ENCODE peak calls at places on chromosomes 13 and 19, in eight cellular contexts. One of them, this sample, is unnamed. For H3K9me3, the result is how much of the 10 kb centered on the place peaks cover.

GRCh38 chr19:8610928-8611284 is 391 bp upstream of the ADAMTS10 start:
- DNase-seq in naive thymus-derived CD4-positive, alpha-beta T cell: no peak
- DNase-seq in gastrocnemius medialis: no peak
- DNase-seq in HAP-1: no peak
- DNase-seq in left ventricle myocardium inferior: no peak
- DNase-seq in osteoblast: no peak
- DNase-seq in CD4-positive, CD25-positive, alpha-beta regulatory T cell: no peak
- DNase-seq in suprapubic skin: no peak
- DNase-seq in this sample: no peak

GRCh38 chr13:97492684-97493371 is 58.9 kb downstream of the RAP2A start:
- DNase-seq in HAP-1: no peak
- DNase-seq in naive thymus-derived CD4-positive, alpha-beta T cell: no peak
- DNase-seq in CD4-positive, CD25-positive, alpha-beta regulatory T cell: no peak
- DNase-seq in osteoblast: no peak
- DNase-seq in left ventricle myocardium inferior: no peak
- DNase-seq in gastrocnemius medialis: no peak
- DNase-seq in suprapubic skin: no peak
- DNase-seq in this sample: no peak

GRCh38 chr19:19820774-19821315 is 705 bp downstream of the ZNF506 start:
- DNase-seq in suprapubic skin: no peak
- DNase-seq in CD4-positive, CD25-positive, alpha-beta regulatory T cell: no peak
- DNase-seq in left ventricle myocardium inferior: no peak
- DNase-seq in HAP-1: no peak
- DNase-seq in gastrocnemius medialis: no peak
- DNase-seq in naive thymus-derived CD4-positive, alpha-beta T cell: no peak
- DNase-seq in osteoblast: no peak
- DNase-seq in this sample: no peak

GRCh38 chr13:50344717-50345116 is 329.5 kb downstream of the KCNRG start:
- DNase-seq in suprapubic skin: no peak
- DNase-seq in naive thymus-derived CD4-positive, alpha-beta T cell: no peak
- DNase-seq in HAP-1: no peak
- DNase-seq in left ventricle myocardium inferior: no peak
- DNase-seq in osteoblast: no peak
- DNase-seq in gastrocnemius medialis: no peak
- DNase-seq in CD4-positive, CD25-positive, alpha-beta regulatory T cell: no peak
- DNase-seq in this sample: no peak

GRCh38 chr13:26508885-26509284 is 48.6 kb upstream of the WASF3 start:
- DNase-seq in left ventricle myocardium inferior: peak
- DNase-seq in CD4-positive, CD25-positive, alpha-beta regulatory T cell: no peak
- DNase-seq in gastrocnemius medialis: peak
- DNase-seq in HAP-1: no peak
- DNase-seq in osteoblast: peak
- DNase-seq in naive thymus-derived CD4-positive, alpha-beta T cell: no peak
- DNase-seq in suprapubic skin: peak
- DNase-seq in this sample: no peak

GRCh38 chr19:46791944-46792343 is 3.5 kb upstream of the SLC1A5 start:
- DNase-seq in left ventricle myocardium inferior: no peak
- DNase-seq in CD4-positive, CD25-positive, alpha-beta regulatory T cell: peak
- DNase-seq in HAP-1: peak
- DNase-seq in suprapubic skin: no peak
- DNase-seq in osteoblast: peak
- DNase-seq in gastrocnemius medialis: no peak
- DNase-seq in naive thymus-derived CD4-positive, alpha-beta T cell: peak
- DNase-seq in this sample: no peak

GRCh38 chr19:43628646-43629326 is 9.4 kb upstream of the ZNF428 start:
- DNase-seq in naive thymus-derived CD4-positive, alpha-beta T cell: no peak
- DNase-seq in CD4-positive, CD25-positive, alpha-beta regulatory T cell: no peak
- DNase-seq in suprapubic skin: no peak
- DNase-seq in HAP-1: no peak
- DNase-seq in gastrocnemius medialis: no peak
- DNase-seq in osteoblast: peak
- DNase-seq in left ventricle myocardium inferior: no peak
- DNase-seq in this sample: no peak

GRCh38 chr13:99617474-99618255 is 116.4 kb downstream of the TM9SF2 start:
- DNase-seq in left ventricle myocardium inferior: no peak
- DNase-seq in CD4-positive, CD25-positive, alpha-beta regulatory T cell: no peak
- DNase-seq in HAP-1: peak
- DNase-seq in naive thymus-derived CD4-positive, alpha-beta T cell: no peak
- DNase-seq in gastrocnemius medialis: no peak
- DNase-seq in suprapubic skin: no peak
- DNase-seq in osteoblast: no peak
- DNase-seq in this sample: peak

GRCh38 chr19:51980116-51980736 is 6.4 kb downstream of the ZNF350 start:
- DNase-seq in naive thymus-derived CD4-positive, alpha-beta T cell: no peak
- DNase-seq in CD4-positive, CD25-positive, alpha-beta regulatory T cell: no peak
- DNase-seq in left ventricle myocardium inferior: no peak
- DNase-seq in gastrocnemius medialis: no peak
- DNase-seq in osteoblast: no peak
- DNase-seq in suprapubic skin: no peak
- DNase-seq in HAP-1: no peak
- DNase-seq in this sample: no peak

GRCh38 chr19:39497850-39498261 is 891 bp upstream of the DLL3 start:
- DNase-seq in osteoblast: peak
- DNase-seq in CD4-positive, CD25-positive, alpha-beta regulatory T cell: no peak
- DNase-seq in gastrocnemius medialis: no peak
- DNase-seq in suprapubic skin: no peak
- DNase-seq in HAP-1: peak
- DNase-seq in left ventricle myocardium inferior: no peak
- DNase-seq in naive thymus-derived CD4-positive, alpha-beta T cell: no peak
- DNase-seq in this sample: no peak

GRCh38 chr19:674282-675151 is 1.7 kb upstream of the FSTL3 start:
- DNase-seq in HAP-1: no peak
- DNase-seq in naive thymus-derived CD4-positive, alpha-beta T cell: no peak
- DNase-seq in gastrocnemius medialis: no peak
- DNase-seq in left ventricle myocardium inferior: peak
- DNase-seq in osteoblast: peak
- DNase-seq in CD4-positive, CD25-positive, alpha-beta regulatory T cell: no peak
- DNase-seq in suprapubic skin: peak
- DNase-seq in this sample: no peak

GRCh38 chr13:70844391-70845108 is 736.3 kb upstream of the KLHL1 start:
- DNase-seq in CD4-positive, CD25-positive, alpha-beta regulatory T cell: no peak
- DNase-seq in HAP-1: no peak
- DNase-seq in left ventricle myocardium inferior: no peak
- DNase-seq in gastrocnemius medialis: no peak
- DNase-seq in naive thymus-derived CD4-positive, alpha-beta T cell: no peak
- DNase-seq in osteoblast: no peak
- DNase-seq in suprapubic skin: no peak
- DNase-seq in this sample: no peak

GRCh38 chr13:84445776-84446175 is 563.5 kb upstream of the SLITRK1 start:
- DNase-seq in gastrocnemius medialis: no peak
- DNase-seq in suprapubic skin: no peak
- DNase-seq in left ventricle myocardium inferior: no peak
- DNase-seq in HAP-1: no peak
- DNase-seq in naive thymus-derived CD4-positive, alpha-beta T cell: no peak
- DNase-seq in osteoblast: peak
- DNase-seq in CD4-positive, CD25-positive, alpha-beta regulatory T cell: no peak
- DNase-seq in this sample: no peak

GRCh38 chr19:4224470-4224869 is 4.9 kb upstream of the EBI3 start:
- DNase-seq in osteoblast: no peak
- DNase-seq in HAP-1: no peak
- DNase-seq in CD4-positive, CD25-positive, alpha-beta regulatory T cell: no peak
- DNase-seq in gastrocnemius medialis: no peak
- DNase-seq in left ventricle myocardium inferior: no peak
- DNase-seq in naive thymus-derived CD4-positive, alpha-beta T cell: no peak
- DNase-seq in suprapubic skin: no peak
- DNase-seq in this sample: no peak

GRCh38 chr19:19459099-19459498 is 53.6 kb downstream of the GATAD2A start:
- DNase-seq in suprapubic skin: no peak
- DNase-seq in left ventricle myocardium inferior: no peak
- DNase-seq in gastrocnemius medialis: no peak
- DNase-seq in HAP-1: no peak
- DNase-seq in CD4-positive, CD25-positive, alpha-beta regulatory T cell: peak
- DNase-seq in naive thymus-derived CD4-positive, alpha-beta T cell: no peak
- DNase-seq in osteoblast: no peak
- DNase-seq in this sample: peak

GRCh38 chr19:42401365-42402303 is 11.5 kb upstream of the CNFN start:
- DNase-seq in gastrocnemius medialis: peak
- DNase-seq in CD4-positive, CD25-positive, alpha-beta regulatory T cell: peak
- DNase-seq in HAP-1: peak
- DNase-seq in osteoblast: peak
- DNase-seq in left ventricle myocardium inferior: peak
- DNase-seq in suprapubic skin: peak
- DNase-seq in naive thymus-derived CD4-positive, alpha-beta T cell: peak
- DNase-seq in this sample: peak

GRCh38 chr19:44988896-44989563 is 12.2 kb upstream of the RELB start:
- DNase-seq in left ventricle myocardium inferior: peak
- DNase-seq in osteoblast: peak
- DNase-seq in CD4-positive, CD25-positive, alpha-beta regulatory T cell: peak
- DNase-seq in HAP-1: peak
- DNase-seq in suprapubic skin: no peak
- DNase-seq in naive thymus-derived CD4-positive, alpha-beta T cell: peak
- DNase-seq in gastrocnemius medialis: no peak
- DNase-seq in this sample: peak

DNA sequence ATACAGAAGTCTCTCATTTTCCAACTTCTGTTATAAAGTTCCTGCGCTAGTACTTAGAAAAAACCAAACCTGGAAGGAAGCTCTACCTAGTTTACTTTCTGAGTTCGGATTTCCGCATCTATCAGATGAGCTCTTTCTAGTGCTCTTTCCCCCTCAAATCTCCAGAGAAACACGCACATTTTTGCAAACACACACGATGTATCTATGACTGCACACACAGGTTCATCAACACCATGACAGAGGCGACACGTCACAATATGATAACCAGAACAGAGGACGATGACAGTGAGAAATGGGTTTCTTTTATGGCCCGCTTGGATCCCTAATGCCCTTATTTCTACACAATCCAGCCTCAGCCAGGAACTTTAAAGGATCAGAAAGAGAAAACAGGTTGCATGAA is 612 bp upstream of the LRRC63 start:
- DNase-seq in suprapubic skin: no peak
- DNase-seq in HAP-1: peak
- DNase-seq in CD4-positive, CD25-positive, alpha-beta regulatory T cell: peak
- DNase-seq in naive thymus-derived CD4-positive, alpha-beta T cell: peak
- DNase-seq in osteoblast: no peak
- DNase-seq in left ventricle myocardium inferior: no peak
- DNase-seq in gastrocnemius medialis: no peak
- DNase-seq in this sample: no peak
- H3K9me3 ChIP-seq in suprapubic skin: under half
- H3K9me3 ChIP-seq in HAP-1: under half
- H3K9me3 ChIP-seq in CD4-positive, CD25-positive, alpha-beta regulatory T cell: under half
- H3K9me3 ChIP-seq in naive thymus-derived CD4-positive, alpha-beta T cell: under half
- H3K9me3 ChIP-seq in osteoblast: under half
- H3K9me3 ChIP-seq in left ventricle myocardium inferior: under half
- H3K9me3 ChIP-seq in gastrocnemius medialis: under half
- H3K9me3 ChIP-seq in this sample: under half

DNA sequence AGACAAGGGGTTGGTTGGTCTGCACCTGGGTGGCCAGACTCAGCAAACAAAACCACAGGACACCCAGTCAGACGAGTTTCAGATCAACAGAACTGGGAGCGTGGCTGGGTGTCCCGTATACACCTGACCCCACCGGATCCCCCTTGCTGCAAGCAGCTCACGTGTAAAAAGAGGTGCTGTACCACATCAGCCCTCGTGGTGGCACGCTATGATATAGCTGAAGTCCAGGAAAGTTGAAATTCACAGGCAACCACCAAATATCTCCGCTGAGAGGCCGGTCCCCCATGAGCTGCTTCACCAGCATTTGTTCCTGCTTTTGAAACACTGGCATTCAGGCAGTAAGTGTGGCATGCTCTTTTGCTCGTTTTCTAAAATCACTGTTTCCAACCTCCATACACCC is 92.3 kb downstream of the TUBA3C start:
- DNase-seq in naive thymus-derived CD4-positive, alpha-beta T cell: no peak
- DNase-seq in HAP-1: no peak
- DNase-seq in left ventricle myocardium inferior: no peak
- DNase-seq in CD4-positive, CD25-positive, alpha-beta regulatory T cell: no peak
- DNase-seq in suprapubic skin: no peak
- DNase-seq in gastrocnemius medialis: no peak
- DNase-seq in osteoblast: no peak
- DNase-seq in this sample: no peak
- H3K9me3 ChIP-seq in naive thymus-derived CD4-positive, alpha-beta T cell: under half
- H3K9me3 ChIP-seq in HAP-1: under half
- H3K9me3 ChIP-seq in left ventricle myocardium inferior: under half
- H3K9me3 ChIP-seq in CD4-positive, CD25-positive, alpha-beta regulatory T cell: under half
- H3K9me3 ChIP-seq in suprapubic skin: under half
- H3K9me3 ChIP-seq in gastrocnemius medialis: under half
- H3K9me3 ChIP-seq in osteoblast: under half
- H3K9me3 ChIP-seq in this sample: under half

DNA sequence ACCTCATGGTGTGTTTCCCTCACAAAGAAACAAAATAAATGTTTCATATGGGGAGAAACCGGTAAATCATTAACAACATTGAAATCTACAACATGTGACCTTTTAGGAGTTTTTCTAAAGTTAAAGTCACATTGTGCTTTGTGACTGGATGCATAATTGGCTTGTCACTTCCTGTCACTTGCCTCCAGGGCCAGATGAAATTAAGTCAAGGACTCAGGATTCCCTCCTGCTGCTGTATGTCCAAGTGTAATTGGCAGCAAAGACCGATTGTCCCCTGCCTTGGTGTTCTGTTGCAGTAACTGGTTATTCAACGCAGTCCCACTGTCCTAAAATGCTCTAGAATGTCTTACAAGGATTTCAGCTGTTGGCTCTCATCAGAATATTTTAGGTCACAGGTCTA is 448.2 kb downstream of the LIG4 start:
- DNase-seq in CD4-positive, CD25-positive, alpha-beta regulatory T cell: no peak
- DNase-seq in gastrocnemius medialis: no peak
- DNase-seq in left ventricle myocardium inferior: no peak
- DNase-seq in HAP-1: no peak
- DNase-seq in osteoblast: no peak
- DNase-seq in suprapubic skin: no peak
- DNase-seq in naive thymus-derived CD4-positive, alpha-beta T cell: no peak
- DNase-seq in this sample: no peak
- H3K9me3 ChIP-seq in CD4-positive, CD25-positive, alpha-beta regulatory T cell: under half
- H3K9me3 ChIP-seq in gastrocnemius medialis: under half
- H3K9me3 ChIP-seq in left ventricle myocardium inferior: under half
- H3K9me3 ChIP-seq in HAP-1: under half
- H3K9me3 ChIP-seq in osteoblast: under half
- H3K9me3 ChIP-seq in suprapubic skin: under half
- H3K9me3 ChIP-seq in naive thymus-derived CD4-positive, alpha-beta T cell: under half
- H3K9me3 ChIP-seq in this sample: under half

DNA sequence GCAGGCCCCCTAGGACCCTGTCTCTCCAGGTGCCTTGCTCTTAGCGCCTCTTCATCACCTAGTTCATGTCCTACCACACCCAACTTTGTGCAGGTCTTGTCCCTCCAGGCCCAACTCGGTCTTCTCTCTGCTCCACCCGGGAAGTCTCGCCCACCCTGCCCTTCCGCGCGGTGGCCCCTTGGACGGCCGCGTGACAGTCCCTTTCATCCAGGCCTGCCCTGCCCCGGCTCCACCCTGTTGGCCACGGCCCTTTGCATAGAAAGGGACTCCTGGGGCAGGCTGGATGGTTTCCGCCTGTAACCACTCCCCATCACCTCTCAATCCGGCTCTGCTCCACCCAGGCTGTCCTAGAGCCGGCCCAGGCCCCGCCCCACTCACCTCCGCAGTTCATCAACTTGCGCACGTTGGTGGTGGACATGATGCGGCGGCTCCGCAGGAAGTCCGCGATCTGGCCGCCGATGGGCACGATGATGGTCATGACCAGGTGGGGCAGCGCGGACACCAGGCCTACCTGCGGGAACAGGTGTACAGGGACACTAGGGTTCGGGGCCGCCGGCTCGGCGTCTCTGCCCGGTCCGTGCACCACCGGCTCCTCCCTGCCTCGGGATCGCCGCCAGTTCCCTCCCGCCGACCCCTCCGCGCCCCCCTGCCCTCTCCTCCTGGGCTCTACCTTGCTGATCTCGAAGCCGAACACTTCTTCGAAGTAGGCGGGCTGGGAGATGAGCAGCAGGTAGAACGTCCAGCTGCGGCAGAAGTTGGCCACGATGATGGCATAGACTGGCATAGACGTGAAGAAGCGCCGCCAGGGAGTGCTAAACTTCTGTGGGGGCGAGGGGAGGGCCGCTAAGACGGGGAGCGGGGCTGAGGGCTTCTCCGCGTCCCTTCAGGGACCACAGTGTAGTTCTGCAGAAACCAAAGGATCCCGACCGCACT is 7.2 kb downstream of the GFY start:
- DNase-seq in suprapubic skin: no peak
- DNase-seq in osteoblast: peak
- DNase-seq in CD4-positive, CD25-positive, alpha-beta regulatory T cell: no peak
- DNase-seq in left ventricle myocardium inferior: no peak
- DNase-seq in naive thymus-derived CD4-positive, alpha-beta T cell: no peak
- DNase-seq in gastrocnemius medialis: no peak
- DNase-seq in HAP-1: no peak
- DNase-seq in this sample: no peak
- H3K9me3 ChIP-seq in suprapubic skin: under half
- H3K9me3 ChIP-seq in osteoblast: under half
- H3K9me3 ChIP-seq in CD4-positive, CD25-positive, alpha-beta regulatory T cell: under half
- H3K9me3 ChIP-seq in left ventricle myocardium inferior: under half
- H3K9me3 ChIP-seq in naive thymus-derived CD4-positive, alpha-beta T cell: under half
- H3K9me3 ChIP-seq in gastrocnemius medialis: under half
- H3K9me3 ChIP-seq in HAP-1: under half
- H3K9me3 ChIP-seq in this sample: under half